ENCODE peak calls at places on chromosomes 13 and 19, in nine cellular contexts. One of them, this sample, is unnamed.

GRCh38 chr13:97205971-97206370 is 16.2 kb upstream of the MBNL2 start:
- DNase-seq in stimulated activated CD4-positive, alpha-beta T cell treated with anti-CD3 and anti-CD28 coated beads, Interleukin-4, amount 100 ng/mL, for 4 hours: no peak
- DNase-seq in GM13977: no peak
- DNase-seq in retinal pigment epithelial cell: peak; percentile 82
- DNase-seq in colonic mucosa: no peak
- DNase-seq in AG20443: peak; percentile 21
- DNase-seq in activated naive CD4-positive, alpha-beta T cell treated with Interleukin-2 at 50 U/mL for 16 hours: no peak
- DNase-seq in stimulated activated CD8-positive, alpha-beta memory T cell treated with anti-CD3 and anti-CD28 coated beads, Interleukin-15, amount 100 ng/mL, for 24 hours: no peak
- DNase-seq in H54: peak; percentile 27
- DNase-seq in this sample: no peak

GRCh38 chr13:112061367-112062046 is 5.4 kb upstream of the SOX1 start:
- DNase-seq in stimulated activated CD4-positive, alpha-beta T cell treated with anti-CD3 and anti-CD28 coated beads, Interleukin-4, amount 100 ng/mL, for 4 hours: no peak
- DNase-seq in GM13977: peak; percentile 32
- DNase-seq in retinal pigment epithelial cell: no peak
- DNase-seq in colonic mucosa: no peak
- DNase-seq in AG20443: no peak
- DNase-seq in activated naive CD4-positive, alpha-beta T cell treated with Interleukin-2 at 50 U/mL for 16 hours: no peak
- DNase-seq in stimulated activated CD8-positive, alpha-beta memory T cell treated with anti-CD3 and anti-CD28 coated beads, Interleukin-15, amount 100 ng/mL, for 24 hours: no peak
- DNase-seq in H54: no peak
- DNase-seq in this sample: no peak

GRCh38 chr13:112545866-112546265 is 42.1 kb downstream of the TUBGCP3 start:
- DNase-seq in stimulated activated CD4-positive, alpha-beta T cell treated with anti-CD3 and anti-CD28 coated beads, Interleukin-4, amount 100 ng/mL, for 4 hours: no peak
- DNase-seq in GM13977: no peak
- DNase-seq in retinal pigment epithelial cell: peak; percentile 39
- DNase-seq in colonic mucosa: no peak
- DNase-seq in AG20443: peak; percentile 75
- DNase-seq in activated naive CD4-positive, alpha-beta T cell treated with Interleukin-2 at 50 U/mL for 16 hours: no peak
- DNase-seq in stimulated activated CD8-positive, alpha-beta memory T cell treated with anti-CD3 and anti-CD28 coated beads, Interleukin-15, amount 100 ng/mL, for 24 hours: no peak
- DNase-seq in H54: peak; percentile 60
- DNase-seq in this sample: no peak

GRCh38 chr13:20428666-20429644 is 96.7 kb downstream of the CRYL1 start:
- DNase-seq in stimulated activated CD4-positive, alpha-beta T cell treated with anti-CD3 and anti-CD28 coated beads, Interleukin-4, amount 100 ng/mL, for 4 hours: no peak
- DNase-seq in GM13977: no peak
- DNase-seq in retinal pigment epithelial cell: no peak
- DNase-seq in colonic mucosa: no peak
- DNase-seq in AG20443: no peak
- DNase-seq in activated naive CD4-positive, alpha-beta T cell treated with Interleukin-2 at 50 U/mL for 16 hours: no peak
- DNase-seq in stimulated activated CD8-positive, alpha-beta memory T cell treated with anti-CD3 and anti-CD28 coated beads, Interleukin-15, amount 100 ng/mL, for 24 hours: no peak
- DNase-seq in H54: no peak
- DNase-seq in this sample: no peak

GRCh38 chr13:105474983-105475382 is 1060.5 kb downstream of the EFNB2 start:
- DNase-seq in stimulated activated CD4-positive, alpha-beta T cell treated with anti-CD3 and anti-CD28 coated beads, Interleukin-4, amount 100 ng/mL, for 4 hours: no peak
- DNase-seq in GM13977: no peak
- DNase-seq in retinal pigment epithelial cell: no peak
- DNase-seq in colonic mucosa: no peak
- DNase-seq in AG20443: no peak
- DNase-seq in activated naive CD4-positive, alpha-beta T cell treated with Interleukin-2 at 50 U/mL for 16 hours: no peak
- DNase-seq in stimulated activated CD8-positive, alpha-beta memory T cell treated with anti-CD3 and anti-CD28 coated beads, Interleukin-15, amount 100 ng/mL, for 24 hours: no peak
- DNase-seq in H54: no peak
- DNase-seq in this sample: no peak

GRCh38 chr19:2653717-2654584 is 48.5 kb downstream of the GNG7 start:
- DNase-seq in stimulated activated CD4-positive, alpha-beta T cell treated with anti-CD3 and anti-CD28 coated beads, Interleukin-4, amount 100 ng/mL, for 4 hours: no peak
- DNase-seq in GM13977: no peak
- DNase-seq in retinal pigment epithelial cell: no peak
- DNase-seq in colonic mucosa: no peak
- DNase-seq in AG20443: no peak
- DNase-seq in activated naive CD4-positive, alpha-beta T cell treated with Interleukin-2 at 50 U/mL for 16 hours: no peak
- DNase-seq in stimulated activated CD8-positive, alpha-beta memory T cell treated with anti-CD3 and anti-CD28 coated beads, Interleukin-15, amount 100 ng/mL, for 24 hours: no peak
- DNase-seq in H54: no peak
- DNase-seq in this sample: no peak

GRCh38 chr13:73061478-73062275 is 2.9 kb downstream of the KLF5 start:
- DNase-seq in stimulated activated CD4-positive, alpha-beta T cell treated with anti-CD3 and anti-CD28 coated beads, Interleukin-4, amount 100 ng/mL, for 4 hours: no peak
- DNase-seq in GM13977: no peak
- DNase-seq in retinal pigment epithelial cell: no peak
- DNase-seq in colonic mucosa: peak; percentile 60
- DNase-seq in AG20443: no peak
- DNase-seq in activated naive CD4-positive, alpha-beta T cell treated with Interleukin-2 at 50 U/mL for 16 hours: no peak
- DNase-seq in stimulated activated CD8-positive, alpha-beta memory T cell treated with anti-CD3 and anti-CD28 coated beads, Interleukin-15, amount 100 ng/mL, for 24 hours: no peak
- DNase-seq in H54: no peak
- DNase-seq in this sample: no peak

GRCh38 chr13:28607187-28607955 is 51.6 kb upstream of the POMP start:
- DNase-seq in stimulated activated CD4-positive, alpha-beta T cell treated with anti-CD3 and anti-CD28 coated beads, Interleukin-4, amount 100 ng/mL, for 4 hours: no peak
- DNase-seq in GM13977: no peak
- DNase-seq in retinal pigment epithelial cell: no peak
- DNase-seq in colonic mucosa: no peak
- DNase-seq in AG20443: no peak
- DNase-seq in activated naive CD4-positive, alpha-beta T cell treated with Interleukin-2 at 50 U/mL for 16 hours: no peak
- DNase-seq in stimulated activated CD8-positive, alpha-beta memory T cell treated with anti-CD3 and anti-CD28 coated beads, Interleukin-15, amount 100 ng/mL, for 24 hours: no peak
- DNase-seq in H54: no peak
- DNase-seq in this sample: no peak

GRCh38 chr19:3366104-3366760 is at the start of gene NFIC:
- DNase-seq in stimulated activated CD4-positive, alpha-beta T cell treated with anti-CD3 and anti-CD28 coated beads, Interleukin-4, amount 100 ng/mL, for 4 hours: peak; percentile 46
- DNase-seq in GM13977: peak; percentile 84
- DNase-seq in retinal pigment epithelial cell: no peak
- DNase-seq in colonic mucosa: peak; percentile 70
- DNase-seq in AG20443: peak; percentile 94
- DNase-seq in activated naive CD4-positive, alpha-beta T cell treated with Interleukin-2 at 50 U/mL for 16 hours: peak; percentile 55
- DNase-seq in stimulated activated CD8-positive, alpha-beta memory T cell treated with anti-CD3 and anti-CD28 coated beads, Interleukin-15, amount 100 ng/mL, for 24 hours: no peak
- DNase-seq in H54: peak; percentile 84
- DNase-seq in this sample: no peak

GRCh38 chr19:40219721-40220276 is 1.6 kb upstream of the TTC9B start:
- DNase-seq in stimulated activated CD4-positive, alpha-beta T cell treated with anti-CD3 and anti-CD28 coated beads, Interleukin-4, amount 100 ng/mL, for 4 hours: no peak
- DNase-seq in GM13977: no peak
- DNase-seq in retinal pigment epithelial cell: peak; percentile 48
- DNase-seq in colonic mucosa: no peak
- DNase-seq in AG20443: no peak
- DNase-seq in activated naive CD4-positive, alpha-beta T cell treated with Interleukin-2 at 50 U/mL for 16 hours: no peak
- DNase-seq in stimulated activated CD8-positive, alpha-beta memory T cell treated with anti-CD3 and anti-CD28 coated beads, Interleukin-15, amount 100 ng/mL, for 24 hours: no peak
- DNase-seq in H54: peak; percentile 99
- DNase-seq in this sample: no peak

This sample was measured in activated CD8-positive, alpha-beta memory T cell treated with anti-CD3 and anti-CD28 coated beads for 48 hours.